ENCODE peak calls at places on chromosomes 3 and 15, in nine cellular contexts. S is Panc1, Y is spleen, A is GM23338, H is stomach, X is breast epithelium, E is sigmoid colon, C is HCT116, M is K562. Z is an unnamed sample. For H3K4me1, the result is how much of the 10 kb centered on the place peaks cover.

GRCh38 chr3:45546636-45547201 is 47.8 kb upstream of the LIMD1 start:
- DNase-seq in S (no peak), Y (no peak), A (peak), H (no peak), X (no peak), E (no peak), C (peak), M (peak), Z (no peak)

GRCh38 chr3:114858329-114858728 is 288.8 kb downstream of the ZBTB20 start:
- DNase-seq in S (no peak), Y (no peak), A (no peak), H (no peak), X (no peak), E (no peak), C (no peak), M (no peak), Z (no peak)

GRCh38 chr3:24688446-24689148 is 193.9 kb upstream of the THRB start:
- DNase-seq in S (no peak), Y (no peak), A (peak), H (no peak), X (no peak), E (no peak), C (no peak), M (no peak), Z (no peak)

GRCh38 chr3:13526626-13526949 is 22.3 kb upstream of the FBLN2 start:
- DNase-seq in S (no peak), Y (no peak), A (no peak), H (no peak), X (no peak), E (no peak), C (no peak), M (no peak), Z (no peak)

GRCh38 chr15:29913528-29914135 is 91.4 kb upstream of the TJP1 start:
- DNase-seq in S (no peak), Y (no peak), A (no peak), H (no peak), X (no peak), E (no peak), C (no peak), M (no peak), Z (no peak)

GRCh38 chr3:145015243-145015642 is 1043.6 kb downstream of the DIPK2A start:
- DNase-seq in S (no peak), Y (no peak), A (no peak), H (no peak), X (no peak), E (no peak), C (no peak), M (no peak), Z (no peak)

GRCh38 chr3:82030932-82031331 is 269.5 kb upstream of the GBE1 start:
- DNase-seq in S (no peak), Y (no peak), A (no peak), H (no peak), X (no peak), E (no peak), C (no peak), M (no peak), Z (no peak)

GRCh38 chr15:53447053-53447574 is 312.3 kb downstream of the WDR72 start:
- DNase-seq in S (no peak), Y (no peak), A (no peak), H (no peak), X (no peak), E (no peak), C (no peak), M (no peak), Z (no peak)

GRCh38 chr3:36689560-36689959 is 74.8 kb downstream of the DCLK3 start:
- DNase-seq in S (no peak), Y (no peak), A (peak), H (no peak), X (no peak), E (no peak), C (no peak), M (no peak), Z (no peak)

GRCh38 chr15:96893159-96893906 is 562.8 kb downstream of the NR2F2 start:
- DNase-seq in S (no peak), Y (no peak), A (peak), H (peak), X (no peak), E (no peak), C (no peak), M (no peak), Z (no peak)

GRCh38 chr3:129026728-129027543 is 25.8 kb downstream of the EFCC1 start:
- DNase-seq in S (peak), Y (peak), A (peak), H (peak), X (peak), E (peak), C (peak), M (peak), Z (peak)

GRCh38 chr3:29348311-29348710 is 67.4 kb downstream of the RBMS3 start:
- DNase-seq in S (no peak), Y (no peak), A (no peak), H (no peak), X (no peak), E (no peak), C (no peak), M (no peak), Z (no peak)

GRCh38 chr15:85854345-85855097 is 59.8 kb upstream of the KLHL25 start:
- DNase-seq in S (no peak), Y (no peak), A (peak), H (no peak), X (no peak), E (no peak), C (peak), M (peak), Z (no peak)

GRCh38 chr15:67146875-67147381 is 81.5 kb downstream of the SMAD3 start:
- DNase-seq in S (no peak), Y (no peak), A (peak), H (no peak), X (no peak), E (peak), C (no peak), M (peak), Z (no peak)

GRCh38 chr15:51267047-51267713 is 71.2 kb downstream of the CYP19A1 start:
- DNase-seq in S (no peak), Y (no peak), A (peak), H (no peak), X (no peak), E (no peak), C (no peak), M (no peak), Z (no peak)

GRCh38 chr3:106184540-106185457 is 316.0 kb upstream of the CBLB start:
- DNase-seq in S (no peak), Y (no peak), A (no peak), H (no peak), X (no peak), E (no peak), C (no peak), M (no peak), Z (no peak)

GRCh38 chr15:87887177-87887576 is 369.4 kb downstream of the NTRK3 start:
- DNase-seq in S (no peak), Y (no peak), A (no peak), H (no peak), X (no peak), E (no peak), C (no peak), M (no peak), Z (no peak)

GRCh38 chr15:70023769-70024491 is 73.8 kb downstream of the TLE3 start:
- DNase-seq in S (no peak), Y (peak), A (no peak), H (peak), X (peak), E (peak), C (no peak), M (no peak), Z (no peak)

GRCh38 chr15:33278816-33279612 is 31.8 kb upstream of the RYR3 start:
- DNase-seq in S (peak), Y (no peak), A (peak), H (no peak), X (no peak), E (no peak), C (peak), M (peak), Z (no peak)

GRCh38 chr3:5347486-5347885 is 160.0 kb downstream of the EDEM1 start:
- DNase-seq in S (no peak), Y (no peak), A (no peak), H (no peak), X (no peak), E (no peak), C (no peak), M (no peak), Z (no peak)

GRCh38 chr3:37904614-37905047 is 43.0 kb downstream of the CTDSPL start:
- DNase-seq in S (no peak), Y (no peak), A (no peak), H (no peak), X (no peak), E (no peak), C (no peak), M (no peak), Z (no peak)

GRCh38 chr3:155323063-155323666 is 29.7 kb upstream of the STRIT1 start:
- DNase-seq in S (peak), Y (no peak), A (peak), H (no peak), X (no peak), E (no peak), C (peak), M (peak), Z (no peak)

GRCh38 chr15:41936155-41936554 is 36.2 kb downstream of the EHD4 start:
- DNase-seq in S (no peak), Y (no peak), A (no peak), H (no peak), X (no peak), E (peak), C (no peak), M (no peak), Z (peak)

GRCh38 chr15:49225572-49226281 is 55.7 kb downstream of the GALK2 start:
- DNase-seq in S (no peak), Y (no peak), A (peak), H (peak), X (no peak), E (no peak), C (peak), M (peak), Z (no peak)

GRCh38 chr3:155664922-155665695 is 79.8 kb downstream of the PLCH1 start:
- DNase-seq in S (no peak), Y (no peak), A (peak), H (peak), X (peak), E (peak), C (peak), M (peak), Z (peak)

GRCh38 chr15:83810110-83810509 is 156.2 kb downstream of the ADAMTSL3 start:
- DNase-seq in S (no peak), Y (no peak), A (no peak), H (no peak), X (no peak), E (no peak), C (no peak), M (no peak), Z (no peak)

GRCh38 chr15:83813697-83814096 is 159.8 kb downstream of the ADAMTSL3 start:
- DNase-seq in S (no peak), Y (no peak), A (no peak), H (no peak), X (no peak), E (no peak), C (no peak), M (no peak), Z (no peak)

GRCh38 chr15:83818591-83818990 is 164.7 kb downstream of the ADAMTSL3 start:
- DNase-seq in S (no peak), Y (no peak), A (no peak), H (no peak), X (no peak), E (no peak), C (no peak), M (no peak), Z (no peak)

GRCh38 chr15:83816124-83816883 is 162.4 kb downstream of the ADAMTSL3 start:
- DNase-seq in S (no peak), Y (no peak), A (no peak), H (no peak), X (no peak), E (no peak), C (no peak), M (no peak), Z (no peak)

DNA sequence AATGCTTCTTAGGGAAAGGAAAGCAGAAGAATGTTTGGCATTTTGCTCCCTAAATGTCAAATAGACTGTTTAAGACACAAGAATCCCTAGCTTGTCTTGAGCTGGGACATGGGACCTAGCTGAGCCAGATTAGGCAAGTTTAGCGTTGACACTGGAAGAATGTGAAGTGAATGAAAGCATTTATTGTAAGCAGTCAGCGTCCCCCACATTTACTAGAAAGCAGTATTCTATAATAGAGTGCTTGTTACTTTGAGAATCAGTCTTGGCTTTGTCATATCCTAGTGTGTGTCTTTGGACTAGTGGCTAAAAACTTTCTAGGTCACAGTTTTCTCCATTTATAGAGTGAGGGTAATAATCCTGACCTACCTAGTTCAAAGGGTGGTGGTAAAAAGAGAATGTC is 161.6 kb downstream of the ADAMTSL3 start:
- DNase-seq in S (no peak), Y (no peak), A (no peak), H (no peak), X (no peak), E (no peak), C (no peak), M (no peak), Z (no peak)
- TF ChIP-seq POLR2AphosphoS5 in S (no peak), Y (no peak), A (no peak), H (no peak), X (no peak), E (no peak), C (no peak), M (no peak), Z (no peak)

GRCh38 chr3:57128863-57129602 is 36.1 kb downstream of the IL17RD start:
- DNase-seq in S (no peak), Y (no peak), A (peak), H (no peak), X (no peak), E (no peak), C (no peak), M (no peak), Z (no peak)
- H3K4me3 ChIP-seq in S (no peak), Y (no peak), A (peak), H (no peak), X (no peak), E (peak), C (no peak), M (no peak), Z (peak)

GRCh38 chr3:95341314-95341713 is 1278.5 kb downstream of the NSUN3 start:
- DNase-seq in S (no peak), Y (no peak), A (no peak), H (no peak), X (no peak), E (no peak), C (no peak), M (no peak), Z (no peak)

GRCh38 chr3:95338446-95338845 is 1275.6 kb downstream of the NSUN3 start:
- DNase-seq in S (no peak), Y (no peak), A (no peak), H (no peak), X (no peak), E (no peak), C (no peak), M (no peak), Z (no peak)

GRCh38 chr3:95348879-95349278 is 1286.0 kb downstream of the NSUN3 start:
- DNase-seq in S (no peak), Y (no peak), A (peak), H (no peak), X (no peak), E (no peak), C (no peak), M (no peak), Z (no peak)

GRCh38 chr3:95343767-95344166 is 1280.9 kb downstream of the NSUN3 start:
- DNase-seq in S (no peak), Y (no peak), A (no peak), H (no peak), X (no peak), E (no peak), C (no peak), M (no peak), Z (no peak)

DNA sequence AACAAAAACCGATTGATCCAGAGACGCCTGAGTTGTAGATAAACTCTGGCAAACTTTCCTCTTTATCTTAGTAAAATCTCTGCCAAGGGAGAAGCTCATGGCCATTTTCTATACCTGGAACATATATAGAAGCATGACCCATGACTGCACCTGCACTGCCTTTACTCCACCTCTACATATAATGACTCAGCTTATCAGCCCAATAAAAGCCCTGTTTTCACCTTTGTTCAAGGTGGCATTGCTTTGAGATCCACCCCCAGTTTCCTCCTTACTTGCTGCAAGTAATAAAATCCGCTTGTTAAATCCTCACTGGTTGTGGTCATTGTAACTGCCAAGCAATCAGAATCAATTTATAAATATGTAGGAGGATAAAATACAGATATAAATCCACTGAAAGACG is 1280.4 kb downstream of the NSUN3 start:
- DNase-seq in S (no peak), Y (no peak), A (no peak), H (no peak), X (no peak), E (no peak), C (no peak), M (no peak), Z (no peak)
- H3K4me1 ChIP-seq in S (under half), Y (under half), A (under half), H (under half), X (under half), E (under half), C (under half), M (under half), Z (under half)

DNA sequence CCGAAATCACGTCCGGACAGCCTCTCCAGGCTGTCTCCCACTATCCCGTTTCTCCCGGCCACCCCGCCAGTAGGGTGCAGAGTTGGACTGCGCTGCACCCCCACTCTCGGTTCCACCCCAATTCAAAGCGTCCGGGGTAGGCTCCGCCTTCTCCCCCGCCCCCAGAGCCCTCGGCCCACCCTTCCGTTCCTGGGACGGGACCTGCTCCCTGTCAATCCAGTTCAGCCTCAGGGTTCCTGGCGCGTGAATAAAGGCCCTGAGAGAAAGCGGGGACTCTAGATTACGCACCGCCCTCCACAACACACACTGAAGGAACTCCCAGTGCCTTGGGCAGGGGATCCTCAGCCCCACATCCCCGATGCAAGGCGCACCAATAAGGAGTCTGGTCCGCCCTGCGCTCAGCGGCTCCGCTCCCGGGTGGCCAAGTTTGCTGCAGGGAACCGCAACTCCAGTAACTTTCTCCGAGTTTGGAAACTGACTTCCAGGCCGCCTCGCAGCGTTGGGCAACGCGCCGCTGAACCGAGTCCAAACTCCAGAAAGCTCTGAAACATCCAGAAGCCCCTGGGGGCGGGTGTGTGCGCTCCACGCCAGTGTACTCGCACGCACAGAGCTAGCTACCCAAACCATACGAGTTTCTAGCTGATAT is 1.9 kb downstream of the ADAMTS9 start:
- DNase-seq in S (no peak), Y (peak), A (peak), H (peak), X (peak), E (peak), C (peak), M (peak), Z (peak)
- TF ChIP-seq POLR2AphosphoS5 in S (no peak), Y (peak), A (peak), H (peak), X (peak), E (peak), C (no peak), M (no peak), Z (no peak)

DNA sequence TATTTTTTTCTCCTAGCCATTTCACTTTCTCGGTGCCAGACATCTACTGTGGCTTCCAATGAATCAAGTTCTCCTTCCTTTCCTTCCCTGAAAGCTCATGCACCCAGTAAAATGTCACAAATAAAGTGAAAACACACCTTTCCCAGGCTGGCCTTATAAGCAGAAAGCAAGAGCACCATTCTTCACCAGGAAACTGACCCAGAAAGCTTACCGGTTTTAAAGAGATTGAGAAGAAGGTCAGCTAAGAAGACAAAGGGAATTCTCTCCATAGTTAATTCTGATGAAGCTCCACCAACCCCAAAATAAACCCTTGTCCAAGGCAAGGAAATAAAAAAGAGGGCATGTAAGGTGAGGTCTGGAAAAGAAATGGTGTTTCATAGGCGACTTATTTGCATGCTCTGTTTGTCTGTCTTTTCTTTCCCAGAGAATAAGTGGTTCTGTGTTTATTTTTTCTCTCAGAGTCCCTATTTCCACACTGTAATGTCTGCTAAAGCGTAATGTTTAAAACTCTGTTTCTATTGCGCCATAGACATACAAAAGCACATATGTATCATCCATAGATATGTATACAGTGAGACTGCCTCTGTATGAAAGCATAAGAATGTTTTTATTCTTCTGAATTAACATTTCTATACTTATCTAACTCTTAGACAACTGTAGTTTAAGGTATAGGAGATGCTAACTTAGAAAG is 2.8 kb downstream of the LSAMP start:
- DNase-seq in S (no peak), Y (no peak), A (no peak), H (no peak), X (no peak), E (no peak), C (no peak), M (no peak), Z (no peak)
- H3K4me3 ChIP-seq in S (peak), Y (no peak), A (no peak), H (no peak), X (no peak), E (peak), C (no peak), M (no peak), Z (no peak)

Z was measured in suprapubic skin.